ENCODE peak calls at places on chromosomes 4 and X, in six cellular contexts. F is cardiac muscle cell; S is left lung; V is CD8-positive, alpha-beta memory T cell; M is dorsolateral prefrontal cortex; Y is fibroblast of pulmonary artery. R is an unnamed sample.

GRCh38 chr4:87322754-87323153 is at the start of gene HSD17B13:
- DNase-seq in V (no peak), Y (no peak), F (no peak), M (no peak), S (no peak), R (no peak)

GRCh38 chrX:2489446-2490445 is 11.0 kb downstream of the DHRSX start:
- DNase-seq in M (no peak), F (no peak), S (no peak), V (no peak), Y (no peak), R (no peak)

GRCh38 chr4:159077702-159078495 is 25.0 kb upstream of the RAPGEF2 start:
- DNase-seq in M (no peak), Y (no peak), F (peak), S (no peak), V (no peak), R (no peak)

GRCh38 chr4:72701987-72702819 is 133.2 kb upstream of the ADAMTS3 start:
- DNase-seq in Y (peak), S (no peak), M (peak), F (peak), V (no peak), R (no peak)

GRCh38 chr4:29051381-29051965 is 1668.7 kb upstream of the PCDH7 start:
- DNase-seq in V (no peak), F (peak), M (no peak), S (no peak), Y (peak), R (no peak)

GRCh38 chr4:94399721-94400120 is 52.0 kb upstream of the PDLIM5 start:
- DNase-seq in V (no peak), Y (no peak), M (no peak), S (no peak), F (no peak), R (no peak)

GRCh38 chrX:78979789-78980464 is 34.7 kb downstream of the P2RY10 start:
- DNase-seq in S (no peak), M (no peak), F (peak), Y (peak), V (no peak), R (no peak)

GRCh38 chr4:98166025-98166730 is 22.9 kb upstream of the STPG2 start:
- DNase-seq in V (no peak), S (peak), M (no peak), Y (peak), F (peak), R (no peak)

GRCh38 chrX:1533083-1533482 is 3.9 kb downstream of the P2RY8 start:
- DNase-seq in F (no peak), V (no peak), S (no peak), M (no peak), Y (no peak), R (no peak)

GRCh38 chrX:86946569-86946968 is 571.0 kb upstream of the KLHL4 start:
- DNase-seq in S (no peak), Y (peak), M (peak), F (peak), V (no peak), R (no peak)

GRCh38 chrX:28586291-28586690 is 955 bp upstream of the IL1RAPL1 start:
- DNase-seq in V (no peak), M (peak), F (peak), S (no peak), Y (peak), R (no peak)

GRCh38 chr4:42906906-42907774 is 14.6 kb downstream of the GRXCR1 start:
- DNase-seq in M (no peak), Y (no peak), F (no peak), V (no peak), S (no peak), R (no peak)

GRCh38 chr4:126451237-126451885 is 1136.6 kb downstream of the FAT4 start:
- DNase-seq in F (no peak), Y (no peak), S (no peak), V (no peak), M (no peak), R (no peak)

GRCh38 chrX:125710403-125711062 is 390.9 kb downstream of the TEX13C start:
- DNase-seq in F (no peak), S (no peak), V (no peak), Y (no peak), M (no peak), R (no peak)

GRCh38 chr4:6474705-6475457 is 2.5 kb upstream of the PPP2R2C start:
- DNase-seq in M (no peak), Y (no peak), V (no peak), S (no peak), F (no peak), R (peak)

GRCh38 chr4:74423101-74423500 is 21.8 kb upstream of the AREG start:
- DNase-seq in F (peak), S (no peak), V (no peak), M (no peak), Y (peak), R (no peak)

GRCh38 chr4:337932-338758 is 531 bp downstream of the ZNF141 start:
- DNase-seq in S (peak), F (peak), V (no peak), Y (peak), M (peak), R (peak)

GRCh38 chrX:45134303-45134702 is 66.4 kb downstream of the DIPK2B start:
- DNase-seq in M (peak), Y (peak), S (no peak), V (no peak), F (peak), R (no peak)

GRCh38 chr4:57424231-57424897 is 314.2 kb upstream of the IGFBP7 start:
- DNase-seq in Y (peak), M (peak), S (no peak), V (no peak), F (peak), R (no peak)

GRCh38 chrX:46730765-46731164 is 28.2 kb downstream of the SLC9A7 start:
- DNase-seq in V (no peak), Y (no peak), M (no peak), S (no peak), F (no peak), R (no peak)

GRCh38 chr4:140213736-140214135 is 59.8 kb upstream of the MAML3 start:
- DNase-seq in S (no peak), M (no peak), F (no peak), V (no peak), Y (peak), R (no peak)

GRCh38 chr4:140212646-140213045 is 58.7 kb upstream of the MAML3 start:
- DNase-seq in S (no peak), V (no peak), Y (no peak), F (no peak), M (no peak), R (no peak)

GRCh38 chr4:140211693-140212092 is 57.7 kb upstream of the MAML3 start:
- DNase-seq in S (no peak), V (no peak), M (no peak), F (no peak), Y (no peak), R (no peak)

GRCh38 chr4:140212171-140212570 is 58.2 kb upstream of the MAML3 start:
- DNase-seq in Y (no peak), S (no peak), M (no peak), V (no peak), F (no peak), R (no peak)

DNA sequence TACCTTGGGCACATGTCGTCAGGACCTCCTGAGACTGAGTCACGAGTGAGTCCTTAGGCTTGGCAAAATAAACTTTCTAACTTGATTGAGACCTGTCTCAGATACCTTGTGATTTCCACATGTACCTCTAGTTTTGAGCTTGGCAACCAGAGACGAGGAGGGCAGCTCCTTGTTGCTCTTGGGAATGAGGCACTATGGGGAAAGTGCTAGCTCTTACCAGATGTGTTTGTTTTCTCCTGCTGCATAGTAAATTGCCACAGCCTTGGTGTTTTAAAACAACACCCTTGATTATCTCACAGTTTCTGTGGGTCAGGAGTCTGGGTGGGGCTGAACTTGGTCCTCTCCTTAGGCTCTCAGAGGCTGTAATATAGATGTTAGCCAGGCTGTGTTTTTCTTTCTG is 59.1 kb upstream of the MAML3 start:
- DNase-seq in V (no peak), M (no peak), Y (no peak), F (no peak), S (no peak), R (no peak)
- H3K4me3 ChIP-seq in V (no peak), M (no peak), Y (no peak), F (no peak), S (no peak), R (no peak)

GRCh38 chrX:41802958-41803357 is 79.0 kb downstream of the GPR82 start:
- DNase-seq in Y (no peak), S (no peak), M (no peak), V (no peak), F (peak), R (no peak)
- H3K4me3 ChIP-seq in Y (no peak), S (no peak), M (no peak), V (no peak), F (no peak), R (no peak)

GRCh38 chrX:103309860-103310591 is 764 bp downstream of the BEX2 start:
- DNase-seq in M (no peak), Y (no peak), V (no peak), S (no peak), F (no peak), R (no peak)
- H3K4me3 ChIP-seq in M (peak), Y (peak), V (peak), S (peak), F (peak), R (peak)

GRCh38 chrX:48835524-48836329 is at the start of gene PCSK1N:
- DNase-seq in F (no peak), Y (no peak), M (no peak), V (peak), S (no peak), R (no peak)
- H3K4me3 ChIP-seq in F (peak), Y (no peak), M (peak), V (peak), S (peak), R (no peak)